ENCODE peak calls at places on chromosome 13, in five cellular contexts. K is NCI-H1092, Q is NCI-H510A treated with DMSO at 0.1 percent for 48 hours, X is NCI-H2081, W is breast epithelium. Y is an unnamed sample.

GRCh38 chr13:66532146-66532545 is 698.0 kb downstream of the PCDH9 start:
- DNase-seq in K (no peak), W (no peak), Q (no peak), X (no peak), Y (no peak)

GRCh38 chr13:78121459-78122348 is 203.1 kb upstream of the EDNRB start:
- DNase-seq in W (no peak), Q (peak; percentile 35), K (peak; percentile 54), X (peak; percentile 61), Y (peak; percentile 48)

GRCh38 chr13:98978280-98978679 is 416 bp upstream of the DOCK9 start:
- DNase-seq in K (no peak), W (no peak), X (peak; percentile 37), Q (no peak), Y (no peak)

GRCh38 chr13:41915096-41915495 is 45.8 kb downstream of the VWA8 start:
- DNase-seq in K (no peak), Q (no peak), X (no peak), W (no peak), Y (no peak)

GRCh38 chr13:98004107-98004506 is 50.6 kb downstream of the IPO5 start:
- DNase-seq in W (no peak), Q (no peak), X (no peak), K (no peak), Y (no peak)

GRCh38 chr13:93751117-93751516 is 524.5 kb downstream of the GPC6 start:
- DNase-seq in Q (no peak), K (no peak), W (no peak), X (no peak), Y (no peak)

GRCh38 chr13:113846639-113847318 is 17.1 kb downstream of the GAS6 start:
- DNase-seq in X (no peak), K (no peak), Q (no peak), W (no peak), Y (no peak)

GRCh38 chr13:79673993-79674377 is 193.0 kb downstream of the NDFIP2 start:
- DNase-seq in W (no peak), X (no peak), Q (no peak), K (no peak), Y (no peak)

GRCh38 chr13:66558511-66558910 is 671.6 kb downstream of the PCDH9 start:
- DNase-seq in K (no peak), Q (no peak), W (no peak), X (no peak), Y (no peak)

GRCh38 chr13:39777527-39778061 is 122.1 kb downstream of the COG6 start:
- DNase-seq in K (no peak), X (no peak), W (no peak), Q (no peak), Y (no peak)

GRCh38 chr13:95327190-95327589 is 25.9 kb upstream of the ABCC4 start:
- DNase-seq in X (no peak), W (no peak), Q (no peak), K (no peak), Y (no peak)

GRCh38 chr13:23987331-23987730 is 90.0 kb upstream of the C1QTNF9B start:
- DNase-seq in W (no peak), X (no peak), K (no peak), Q (no peak), Y (no peak)

GRCh38 chr13:109427148-109427547 is 359.2 kb downstream of the IRS2 start:
- DNase-seq in K (no peak), Q (no peak), X (no peak), W (no peak), Y (no peak)

GRCh38 chr13:75345191-75345590 is 136.8 kb downstream of the TBC1D4 start:
- DNase-seq in W (no peak), X (no peak), Q (no peak), K (no peak), Y (no peak)

GRCh38 chr13:99218969-99219368 is 18.3 kb downstream of the UBAC2 start:
- DNase-seq in Q (no peak), K (no peak), X (no peak), W (no peak), Y (no peak)

GRCh38 chr13:29935309-29935981 is 85.0 kb upstream of the UBL3 start:
- DNase-seq in Q (peak; percentile 22), X (peak; percentile 48), K (no peak), W (no peak), Y (no peak)

GRCh38 chr13:68714292-68714691 is 1393.3 kb upstream of the ATXN8OS start:
- DNase-seq in K (no peak), W (no peak), Q (no peak), X (no peak), Y (no peak)

GRCh38 chr13:110869231-110869804 is 45.6 kb downstream of the ANKRD10 start:
- DNase-seq in Q (no peak), K (no peak), X (no peak), W (no peak), Y (no peak)

GRCh38 chr13:26247011-26247410 is 6.9 kb upstream of the CDK8 start:
- DNase-seq in Q (no peak), X (peak; percentile 5), K (peak; percentile 92), W (no peak), Y (no peak)

GRCh38 chr13:44040070-44040753 is 160.5 kb downstream of the LACC1 start:
- DNase-seq in X (no peak), Q (no peak), K (no peak), W (no peak), Y (no peak)

Y was measured in NCI-H526.